ENCODE peak calls at places on chromosomes 11 and 22, in nine cellular contexts. G is tibial nerve, A is IMR-90, B is H1, C is endothelial cell of umbilical vein, D is uterus, R is body of pancreas, Z is suprapubic skin, J is spleen. E is an unnamed sample. For H3K4me1, the result is how much of the 10 kb centered on the place peaks cover.

GRCh38 chr11:9139628-9140357 is 48.4 kb upstream of the SCUBE2 start:
- DNase-seq in Z (no peak), D (no peak), R (peak), G (no peak), C (no peak), J (no peak), A (no peak), B (peak), E (no peak)

GRCh38 chr11:6320411-6321207 is at the start of gene CAVIN3:
- DNase-seq in J (peak), A (peak), C (peak), R (peak), G (peak), Z (peak), D (peak), B (peak), E (peak)

GRCh38 chr11:88059326-88059725 is 115.9 kb downstream of the RAB38 start:
- DNase-seq in C (no peak), Z (no peak), G (no peak), B (no peak), D (no peak), A (no peak), R (no peak), J (no peak), E (no peak)

GRCh38 chr22:42803454-42803853 is 53.6 kb downstream of the ARFGAP3 start:
- DNase-seq in B (no peak), Z (peak), R (peak), G (no peak), D (no peak), J (no peak), C (no peak), A (no peak), E (no peak)

GRCh38 chr11:134513585-134514120 is 101.6 kb upstream of the B3GAT1 start:
- DNase-seq in A (no peak), G (no peak), Z (no peak), C (no peak), B (no peak), J (no peak), R (no peak), D (peak), E (no peak)

GRCh38 chr22:48779661-48780596 is 1047.7 kb downstream of the BRD1 start:
- DNase-seq in R (no peak), B (no peak), C (no peak), Z (no peak), D (no peak), J (no peak), G (peak), A (no peak), E (peak)

GRCh38 chr22:48096846-48097665 is 1334.6 kb downstream of the TBC1D22A start:
- DNase-seq in D (peak), A (no peak), J (no peak), B (no peak), R (no peak), Z (peak), C (no peak), G (no peak), E (no peak)

GRCh38 chr11:65355013-65355775 is 643 bp downstream of the TIGD3 start:
- DNase-seq in G (no peak), B (peak), D (no peak), Z (no peak), A (no peak), J (peak), C (no peak), R (peak), E (no peak)

GRCh38 chr11:103714246-103714645 is 322.2 kb upstream of the DDI1 start:
- DNase-seq in D (no peak), B (no peak), C (peak), J (no peak), A (peak), R (no peak), Z (no peak), G (no peak), E (no peak)

GRCh38 chr11:8101421-8101820 is 20.4 kb downstream of the TUB start:
- DNase-seq in A (no peak), C (no peak), J (peak), Z (no peak), G (no peak), R (no peak), D (no peak), B (peak), E (peak)

GRCh38 chr11:119316017-119316728 is 757 bp downstream of the MCAM start:
- DNase-seq in A (no peak), C (peak), D (peak), J (no peak), R (peak), B (no peak), G (no peak), Z (peak), E (no peak)

GRCh38 chr11:116276051-116277044 is 496.4 kb downstream of the BUD13 start:
- DNase-seq in D (peak), C (peak), B (peak), Z (peak), G (peak), R (peak), J (peak), A (peak), E (no peak)

GRCh38 chr11:69362315-69362714 is 68.4 kb downstream of the MYEOV start:
- DNase-seq in B (peak), D (no peak), C (no peak), G (no peak), Z (peak), R (no peak), J (no peak), A (no peak), E (no peak)

GRCh38 chr11:86143429-86144030 is 74.6 kb upstream of the PICALM start:
- DNase-seq in J (no peak), R (peak), C (no peak), G (no peak), D (no peak), A (no peak), B (no peak), Z (no peak), E (no peak)

GRCh38 chr22:20239951-20240773 is 28.0 kb downstream of the RTN4R start:
- DNase-seq in A (no peak), R (no peak), D (peak), J (no peak), B (no peak), G (no peak), C (peak), Z (no peak), E (no peak)

GRCh38 chr11:116312560-116313340 is 460.0 kb downstream of the BUD13 start:
- DNase-seq in R (peak), J (peak), G (peak), Z (peak), D (peak), A (no peak), C (peak), B (peak), E (peak)

GRCh38 chr11:88552377-88553029 is 215.0 kb upstream of the CTSC start:
- DNase-seq in A (peak), D (no peak), G (no peak), B (peak), J (peak), Z (no peak), R (peak), C (no peak), E (no peak)

GRCh38 chr11:129277216-129277838 is 85.2 kb upstream of the ARHGAP32 start:
- DNase-seq in C (peak), B (no peak), A (peak), J (no peak), R (no peak), D (no peak), G (no peak), Z (no peak), E (no peak)
- TF ChIP-seq POLR2A in C (no peak), B (no peak), A (no peak), J (no peak), R (no peak), D (no peak), G (no peak), Z (no peak), E (no peak)

GRCh38 chr22:35355744-35356420 is 25.0 kb upstream of the HMOX1 start:
- DNase-seq in Z (no peak), D (peak), B (no peak), J (no peak), R (no peak), A (peak), G (no peak), C (no peak), E (no peak)
- H3K4me1 ChIP-seq in Z (under half), D (under half), B (under half), J (under half), R (under half), A (under half), G (under half), C (under half), E (under half)

GRCh38 chr22:40462195-40462988 is 92.0 kb downstream of the SGSM3 start:
- DNase-seq in Z (no peak), A (no peak), B (no peak), J (no peak), G (no peak), D (no peak), R (no peak), C (no peak), E (no peak)
- H3K4me3 ChIP-seq in Z (peak), A (no peak), B (no peak), J (peak), G (peak), D (no peak), R (no peak), C (no peak), E (peak)

GRCh38 chr11:125064070-125064469 is 965 bp downstream of the SLC37A2 start:
- DNase-seq in C (no peak), G (no peak), Z (no peak), D (no peak), B (no peak), R (no peak), A (no peak), J (no peak), E (peak)
- TF ChIP-seq POLR2A in C (no peak), G (no peak), Z (no peak), D (no peak), B (no peak), R (no peak), A (no peak), J (no peak), E (no peak)

GRCh38 chr11:13461291-13461690 is 1.7 kb downstream of the BTBD10 start:
- DNase-seq in G (no peak), C (no peak), D (no peak), Z (no peak), B (no peak), R (no peak), A (no peak), J (no peak), E (no peak)
- H3K4me1 ChIP-seq in G (under half), C (under half), D (under half), Z (under half), B (under half), R (under half), A (under half), J (under half), E (under half)